ENCODE peak calls at places on chromosomes 11 and 22, in ten cellular contexts. One of them, this sample, is unnamed.

GRCh38 chr11:115665958-115666357 is 161.7 kb upstream of the CADM1 start:
- DNase-seq in Kasumi-1: no peak
- DNase-seq in HS-5: no peak
- DNase-seq in AG09309: no peak
- DNase-seq in cardiac fibroblast: no peak
- DNase-seq in endothelial cell: no peak
- DNase-seq in CD4-positive, alpha-beta T cell: no peak
- DNase-seq in activated CD4-positive, alpha-beta memory T cell treated with anti-CD3 and anti-CD28 coated beads for 36 hours: no peak
- DNase-seq in mucosa of descending colon: no peak
- DNase-seq in NCI-H460: no peak
- DNase-seq in this sample: no peak

GRCh38 chr11:36463781-36464180 is 46.3 kb downstream of the TRAF6 start:
- DNase-seq in Kasumi-1: no peak
- DNase-seq in HS-5: no peak
- DNase-seq in AG09309: no peak
- DNase-seq in cardiac fibroblast: no peak
- DNase-seq in endothelial cell: no peak
- DNase-seq in CD4-positive, alpha-beta T cell: no peak
- DNase-seq in activated CD4-positive, alpha-beta memory T cell treated with anti-CD3 and anti-CD28 coated beads for 36 hours: no peak
- DNase-seq in mucosa of descending colon: no peak
- DNase-seq in NCI-H460: no peak
- DNase-seq in this sample: no peak

GRCh38 chr11:63020671-63021255 is 5.1 kb upstream of the SLC22A8 start:
- DNase-seq in Kasumi-1: no peak
- DNase-seq in HS-5: no peak
- DNase-seq in AG09309: no peak
- DNase-seq in cardiac fibroblast: no peak
- DNase-seq in endothelial cell: peak; percentile 53
- DNase-seq in CD4-positive, alpha-beta T cell: no peak
- DNase-seq in activated CD4-positive, alpha-beta memory T cell treated with anti-CD3 and anti-CD28 coated beads for 36 hours: peak; percentile 62
- DNase-seq in mucosa of descending colon: peak; percentile 39
- DNase-seq in NCI-H460: no peak
- DNase-seq in this sample: no peak

GRCh38 chr11:65743928-65744698 is 23.5 kb upstream of the RNASEH2C start:
- DNase-seq in Kasumi-1: peak; percentile 3
- DNase-seq in HS-5: no peak
- DNase-seq in AG09309: no peak
- DNase-seq in cardiac fibroblast: peak; percentile 59
- DNase-seq in endothelial cell: peak; percentile 6
- DNase-seq in CD4-positive, alpha-beta T cell: no peak
- DNase-seq in activated CD4-positive, alpha-beta memory T cell treated with anti-CD3 and anti-CD28 coated beads for 36 hours: peak; percentile 39
- DNase-seq in mucosa of descending colon: peak; percentile 72
- DNase-seq in NCI-H460: peak; percentile 46
- DNase-seq in this sample: peak; percentile 52

GRCh38 chr22:43351966-43352345 is 8.8 kb upstream of the SCUBE1 start:
- DNase-seq in Kasumi-1: no peak
- DNase-seq in HS-5: no peak
- DNase-seq in AG09309: no peak
- DNase-seq in cardiac fibroblast: no peak
- DNase-seq in endothelial cell: no peak
- DNase-seq in CD4-positive, alpha-beta T cell: no peak
- DNase-seq in activated CD4-positive, alpha-beta memory T cell treated with anti-CD3 and anti-CD28 coated beads for 36 hours: no peak
- DNase-seq in mucosa of descending colon: no peak
- DNase-seq in NCI-H460: no peak
- DNase-seq in this sample: no peak

GRCh38 chr11:106585061-106585460 is 433.2 kb downstream of the GUCY1A2 start:
- DNase-seq in Kasumi-1: peak; percentile 27
- DNase-seq in HS-5: no peak
- DNase-seq in AG09309: peak; percentile 38
- DNase-seq in cardiac fibroblast: peak; percentile 65
- DNase-seq in endothelial cell: peak; percentile 11
- DNase-seq in CD4-positive, alpha-beta T cell: no peak
- DNase-seq in activated CD4-positive, alpha-beta memory T cell treated with anti-CD3 and anti-CD28 coated beads for 36 hours: no peak
- DNase-seq in mucosa of descending colon: no peak
- DNase-seq in NCI-H460: no peak
- DNase-seq in this sample: no peak

GRCh38 chr11:119125849-119126248 is 4.5 kb downstream of the HINFP start:
- DNase-seq in Kasumi-1: no peak
- DNase-seq in HS-5: no peak
- DNase-seq in AG09309: no peak
- DNase-seq in cardiac fibroblast: no peak
- DNase-seq in endothelial cell: no peak
- DNase-seq in CD4-positive, alpha-beta T cell: no peak
- DNase-seq in activated CD4-positive, alpha-beta memory T cell treated with anti-CD3 and anti-CD28 coated beads for 36 hours: no peak
- DNase-seq in mucosa of descending colon: peak; percentile 60
- DNase-seq in NCI-H460: no peak
- DNase-seq in this sample: no peak

GRCh38 chr22:30183861-30184278 is 62.7 kb downstream of the LIF start:
- DNase-seq in Kasumi-1: no peak
- DNase-seq in HS-5: no peak
- DNase-seq in AG09309: no peak
- DNase-seq in cardiac fibroblast: no peak
- DNase-seq in endothelial cell: no peak
- DNase-seq in CD4-positive, alpha-beta T cell: no peak
- DNase-seq in activated CD4-positive, alpha-beta memory T cell treated with anti-CD3 and anti-CD28 coated beads for 36 hours: no peak
- DNase-seq in mucosa of descending colon: no peak
- DNase-seq in NCI-H460: no peak
- DNase-seq in this sample: no peak

GRCh38 chr22:19149047-19149883 is 827 bp downstream of the GSC2 start:
- DNase-seq in Kasumi-1: no peak
- DNase-seq in HS-5: no peak
- DNase-seq in AG09309: no peak
- DNase-seq in cardiac fibroblast: no peak
- DNase-seq in endothelial cell: no peak
- DNase-seq in CD4-positive, alpha-beta T cell: peak; percentile 32
- DNase-seq in activated CD4-positive, alpha-beta memory T cell treated with anti-CD3 and anti-CD28 coated beads for 36 hours: peak; percentile 48
- DNase-seq in mucosa of descending colon: peak; percentile 26
- DNase-seq in NCI-H460: no peak
- DNase-seq in this sample: no peak

GRCh38 chr22:35629406-35630234 is 12.5 kb upstream of the MB start:
- DNase-seq in Kasumi-1: peak; percentile 30
- DNase-seq in HS-5: peak; percentile 98
- DNase-seq in AG09309: peak; percentile 93
- DNase-seq in cardiac fibroblast: peak; percentile 99
- DNase-seq in endothelial cell: no peak
- DNase-seq in CD4-positive, alpha-beta T cell: peak; percentile 21
- DNase-seq in activated CD4-positive, alpha-beta memory T cell treated with anti-CD3 and anti-CD28 coated beads for 36 hours: peak; percentile 84
- DNase-seq in mucosa of descending colon: no peak
- DNase-seq in NCI-H460: peak; percentile 6
- DNase-seq in this sample: peak; percentile 89

GRCh38 chr22:21646608-21647590 is 4.8 kb downstream of the SDF2L1 start:
- DNase-seq in Kasumi-1: peak; percentile 97
- DNase-seq in HS-5: no peak
- DNase-seq in AG09309: no peak
- DNase-seq in cardiac fibroblast: peak; percentile 87
- DNase-seq in endothelial cell: peak; percentile 75
- DNase-seq in CD4-positive, alpha-beta T cell: peak; percentile 76
- DNase-seq in activated CD4-positive, alpha-beta memory T cell treated with anti-CD3 and anti-CD28 coated beads for 36 hours: peak; percentile 87
- DNase-seq in mucosa of descending colon: peak; percentile 69
- DNase-seq in NCI-H460: peak; percentile 71
- DNase-seq in this sample: peak; percentile 77

GRCh38 chr11:83025267-83025704 is 46.4 kb downstream of the RAB30 start:
- DNase-seq in Kasumi-1: no peak
- DNase-seq in HS-5: no peak
- DNase-seq in AG09309: no peak
- DNase-seq in cardiac fibroblast: no peak
- DNase-seq in endothelial cell: no peak
- DNase-seq in CD4-positive, alpha-beta T cell: no peak
- DNase-seq in activated CD4-positive, alpha-beta memory T cell treated with anti-CD3 and anti-CD28 coated beads for 36 hours: no peak
- DNase-seq in mucosa of descending colon: no peak
- DNase-seq in NCI-H460: peak; percentile 15
- DNase-seq in this sample: no peak

GRCh38 chr11:104238916-104239315 is 75.0 kb upstream of the PDGFD start:
- DNase-seq in Kasumi-1: no peak
- DNase-seq in HS-5: no peak
- DNase-seq in AG09309: no peak
- DNase-seq in cardiac fibroblast: no peak
- DNase-seq in endothelial cell: no peak
- DNase-seq in CD4-positive, alpha-beta T cell: no peak
- DNase-seq in activated CD4-positive, alpha-beta memory T cell treated with anti-CD3 and anti-CD28 coated beads for 36 hours: no peak
- DNase-seq in mucosa of descending colon: no peak
- DNase-seq in NCI-H460: no peak
- DNase-seq in this sample: no peak

GRCh38 chr11:47464479-47464878 is 15.5 kb upstream of the RAPSN start:
- DNase-seq in Kasumi-1: no peak
- DNase-seq in HS-5: peak; percentile 25
- DNase-seq in AG09309: no peak
- DNase-seq in cardiac fibroblast: peak; percentile 68
- DNase-seq in endothelial cell: no peak
- DNase-seq in CD4-positive, alpha-beta T cell: no peak
- DNase-seq in activated CD4-positive, alpha-beta memory T cell treated with anti-CD3 and anti-CD28 coated beads for 36 hours: no peak
- DNase-seq in mucosa of descending colon: no peak
- DNase-seq in NCI-H460: peak; percentile 13
- DNase-seq in this sample: no peak

GRCh38 chr11:10158461-10158860 is 135.6 kb downstream of the SBF2 start:
- DNase-seq in Kasumi-1: no peak
- DNase-seq in HS-5: peak; percentile 37
- DNase-seq in AG09309: no peak
- DNase-seq in cardiac fibroblast: peak; percentile 33
- DNase-seq in endothelial cell: no peak
- DNase-seq in CD4-positive, alpha-beta T cell: no peak
- DNase-seq in activated CD4-positive, alpha-beta memory T cell treated with anti-CD3 and anti-CD28 coated beads for 36 hours: no peak
- DNase-seq in mucosa of descending colon: no peak
- DNase-seq in NCI-H460: no peak
- DNase-seq in this sample: no peak

GRCh38 chr11:79708319-79708928 is 267.6 kb upstream of the TENM4 start:
- DNase-seq in Kasumi-1: peak; percentile 69
- DNase-seq in HS-5: peak; percentile 16
- DNase-seq in AG09309: peak; percentile 13
- DNase-seq in cardiac fibroblast: peak; percentile 32
- DNase-seq in endothelial cell: peak; percentile 46
- DNase-seq in CD4-positive, alpha-beta T cell: no peak
- DNase-seq in activated CD4-positive, alpha-beta memory T cell treated with anti-CD3 and anti-CD28 coated beads for 36 hours: no peak
- DNase-seq in mucosa of descending colon: peak; percentile 14
- DNase-seq in NCI-H460: peak; percentile 22
- DNase-seq in this sample: peak; percentile 50

GRCh38 chr22:26548984-26549383 is 36.7 kb upstream of the TFIP11 start:
- DNase-seq in Kasumi-1: no peak
- DNase-seq in HS-5: no peak
- DNase-seq in AG09309: no peak
- DNase-seq in cardiac fibroblast: no peak
- DNase-seq in endothelial cell: no peak
- DNase-seq in CD4-positive, alpha-beta T cell: no peak
- DNase-seq in activated CD4-positive, alpha-beta memory T cell treated with anti-CD3 and anti-CD28 coated beads for 36 hours: no peak
- DNase-seq in mucosa of descending colon: no peak
- DNase-seq in NCI-H460: no peak
- DNase-seq in this sample: no peak

GRCh38 chr11:118897721-118898310 is 14.1 kb downstream of the CXCR5 start:
- DNase-seq in Kasumi-1: no peak
- DNase-seq in HS-5: no peak
- DNase-seq in AG09309: no peak
- DNase-seq in cardiac fibroblast: no peak
- DNase-seq in endothelial cell: no peak
- DNase-seq in CD4-positive, alpha-beta T cell: no peak
- DNase-seq in activated CD4-positive, alpha-beta memory T cell treated with anti-CD3 and anti-CD28 coated beads for 36 hours: no peak
- DNase-seq in mucosa of descending colon: peak; percentile 23
- DNase-seq in NCI-H460: no peak
- DNase-seq in this sample: no peak

GRCh38 chr11:93542753-93543246 is 391 bp downstream of the SMCO4 start:
- DNase-seq in Kasumi-1: no peak
- DNase-seq in HS-5: no peak
- DNase-seq in AG09309: no peak
- DNase-seq in cardiac fibroblast: no peak
- DNase-seq in endothelial cell: no peak
- DNase-seq in CD4-positive, alpha-beta T cell: no peak
- DNase-seq in activated CD4-positive, alpha-beta memory T cell treated with anti-CD3 and anti-CD28 coated beads for 36 hours: peak; percentile 40
- DNase-seq in mucosa of descending colon: peak; percentile 77
- DNase-seq in NCI-H460: no peak
- DNase-seq in this sample: no peak

GRCh38 chr22:20953668-20954500 is 13.2 kb upstream of the AIFM3 start:
- DNase-seq in Kasumi-1: no peak
- DNase-seq in HS-5: no peak
- DNase-seq in AG09309: peak; percentile 34
- DNase-seq in cardiac fibroblast: peak; percentile 44
- DNase-seq in endothelial cell: no peak
- DNase-seq in CD4-positive, alpha-beta T cell: no peak
- DNase-seq in activated CD4-positive, alpha-beta memory T cell treated with anti-CD3 and anti-CD28 coated beads for 36 hours: no peak
- DNase-seq in mucosa of descending colon: peak; percentile 32
- DNase-seq in NCI-H460: no peak
- DNase-seq in this sample: no peak

GRCh38 chr11:27807594-27807993 is 107.3 kb upstream of the BDNF start:
- DNase-seq in Kasumi-1: no peak
- DNase-seq in HS-5: peak; percentile 13
- DNase-seq in AG09309: peak; percentile 61
- DNase-seq in cardiac fibroblast: peak; percentile 46
- DNase-seq in endothelial cell: no peak
- DNase-seq in CD4-positive, alpha-beta T cell: no peak
- DNase-seq in activated CD4-positive, alpha-beta memory T cell treated with anti-CD3 and anti-CD28 coated beads for 36 hours: no peak
- DNase-seq in mucosa of descending colon: no peak
- DNase-seq in NCI-H460: no peak
- DNase-seq in this sample: no peak

GRCh38 chr22:28939394-28939793 is 56.0 kb downstream of the ZNRF3 start:
- DNase-seq in Kasumi-1: no peak
- DNase-seq in HS-5: no peak
- DNase-seq in AG09309: no peak
- DNase-seq in cardiac fibroblast: no peak
- DNase-seq in endothelial cell: no peak
- DNase-seq in CD4-positive, alpha-beta T cell: no peak
- DNase-seq in activated CD4-positive, alpha-beta memory T cell treated with anti-CD3 and anti-CD28 coated beads for 36 hours: no peak
- DNase-seq in mucosa of descending colon: no peak
- DNase-seq in NCI-H460: no peak
- DNase-seq in this sample: no peak

GRCh38 chr11:125481531-125481930 is 14.5 kb downstream of the FEZ1 start:
- DNase-seq in Kasumi-1: no peak
- DNase-seq in HS-5: no peak
- DNase-seq in AG09309: no peak
- DNase-seq in cardiac fibroblast: no peak
- DNase-seq in endothelial cell: no peak
- DNase-seq in CD4-positive, alpha-beta T cell: no peak
- DNase-seq in activated CD4-positive, alpha-beta memory T cell treated with anti-CD3 and anti-CD28 coated beads for 36 hours: no peak
- DNase-seq in mucosa of descending colon: no peak
- DNase-seq in NCI-H460: no peak
- DNase-seq in this sample: no peak

GRCh38 chr22:39818050-39818449 is 75.5 kb downstream of the ENTHD1 start:
- DNase-seq in Kasumi-1: no peak
- DNase-seq in HS-5: no peak
- DNase-seq in AG09309: no peak
- DNase-seq in cardiac fibroblast: no peak
- DNase-seq in endothelial cell: no peak
- DNase-seq in CD4-positive, alpha-beta T cell: no peak
- DNase-seq in activated CD4-positive, alpha-beta memory T cell treated with anti-CD3 and anti-CD28 coated beads for 36 hours: no peak
- DNase-seq in mucosa of descending colon: no peak
- DNase-seq in NCI-H460: no peak
- DNase-seq in this sample: no peak

GRCh38 chr11:46860218-46860617 is 14.1 kb upstream of the CKAP5 start:
- DNase-seq in Kasumi-1: no peak
- DNase-seq in HS-5: no peak
- DNase-seq in AG09309: no peak
- DNase-seq in cardiac fibroblast: no peak
- DNase-seq in endothelial cell: no peak
- DNase-seq in CD4-positive, alpha-beta T cell: no peak
- DNase-seq in activated CD4-positive, alpha-beta memory T cell treated with anti-CD3 and anti-CD28 coated beads for 36 hours: no peak
- DNase-seq in mucosa of descending colon: no peak
- DNase-seq in NCI-H460: no peak
- DNase-seq in this sample: no peak

GRCh38 chr22:30296851-30297250 is 7.5 kb upstream of the CASTOR1 start:
- DNase-seq in Kasumi-1: no peak
- DNase-seq in HS-5: no peak
- DNase-seq in AG09309: no peak
- DNase-seq in cardiac fibroblast: no peak
- DNase-seq in endothelial cell: no peak
- DNase-seq in CD4-positive, alpha-beta T cell: no peak
- DNase-seq in activated CD4-positive, alpha-beta memory T cell treated with anti-CD3 and anti-CD28 coated beads for 36 hours: no peak
- DNase-seq in mucosa of descending colon: no peak
- DNase-seq in NCI-H460: no peak
- DNase-seq in this sample: no peak

GRCh38 chr11:65440831-65441499 is 18.4 kb downstream of the NEAT1 start:
- DNase-seq in Kasumi-1: no peak
- DNase-seq in HS-5: peak; percentile 16
- DNase-seq in AG09309: no peak
- DNase-seq in cardiac fibroblast: peak; percentile 49
- DNase-seq in endothelial cell: no peak
- DNase-seq in CD4-positive, alpha-beta T cell: no peak
- DNase-seq in activated CD4-positive, alpha-beta memory T cell treated with anti-CD3 and anti-CD28 coated beads for 36 hours: peak; percentile 25
- DNase-seq in mucosa of descending colon: no peak
- DNase-seq in NCI-H460: no peak
- DNase-seq in this sample: no peak

GRCh38 chr11:1659478-1659877 is 29.9 kb downstream of the KRTAP5-5 start:
- DNase-seq in Kasumi-1: no peak
- DNase-seq in HS-5: no peak
- DNase-seq in AG09309: no peak
- DNase-seq in cardiac fibroblast: no peak
- DNase-seq in endothelial cell: no peak
- DNase-seq in CD4-positive, alpha-beta T cell: no peak
- DNase-seq in activated CD4-positive, alpha-beta memory T cell treated with anti-CD3 and anti-CD28 coated beads for 36 hours: no peak
- DNase-seq in mucosa of descending colon: no peak
- DNase-seq in NCI-H460: no peak
- DNase-seq in this sample: no peak